ENCODE peak calls at places on chromosomes 3 and 15, in seven cellular contexts. W is RWPE1, I is GM12864, U is caudate nucleus, V is Caki2, F is tibial nerve, B is HT1080. P is an unnamed sample.

GRCh38 chr15:89278307-89278706 is 34.5 kb downstream of the FANCI start:
- DNase-seq in W (no peak), I (no peak), U (no peak), V (no peak), F (no peak), B (no peak), P (no peak)

GRCh38 chr3:66272016-66272415 is 51.2 kb downstream of the SLC25A26 start:
- DNase-seq in W (no peak), I (no peak), U (no peak), V (no peak), F (no peak), B (no peak), P (no peak)

GRCh38 chr3:193794002-193794835 is 201.2 kb downstream of the OPA1 start:
- DNase-seq in W (no peak), I (no peak), U (no peak), V (no peak), F (no peak), B (no peak), P (no peak)

GRCh38 chr3:194407423-194407822 is 8.4 kb upstream of the GP5 start:
- DNase-seq in W (no peak), I (no peak), U (no peak), V (peak; percentile 66), F (no peak), B (peak; percentile 49), P (no peak)

GRCh38 chr3:161420746-161421145 is 49.4 kb upstream of the SPTSSB start:
- DNase-seq in W (peak; percentile 67), I (no peak), U (no peak), V (peak; percentile 60), F (no peak), B (no peak), P (no peak)

GRCh38 chr3:184815046-184815930 is 3.3 kb downstream of the VPS8 start:
- DNase-seq in W (no peak), I (no peak), U (no peak), V (no peak), F (no peak), B (peak; percentile 81), P (peak; percentile 71)

GRCh38 chr3:35071768-35072167 is 567.6 kb upstream of the ARPP21 start:
- DNase-seq in W (no peak), I (no peak), U (no peak), V (no peak), F (no peak), B (no peak), P (no peak)

GRCh38 chr15:39628131-39628482 is 47.2 kb downstream of the THBS1 start:
- DNase-seq in W (no peak), I (no peak), U (no peak), V (no peak), F (no peak), B (no peak), P (no peak)

P was measured in Daoy.